ENCODE peak calls at places on chromosomes 3 and 15, in seven cellular contexts. One of them, this sample, is unnamed.

GRCh38 chr3:98817546-98817945 is 54.4 kb downstream of the ST3GAL6 start:
- DNase-seq in NCI-H524 treated with DMSO at 0.1 percent for 48 hours: no peak
- DNase-seq in AG08396: peak
- DNase-seq in ELR: peak
- DNase-seq in activated CD8-positive, alpha-beta memory T cell treated with anti-CD3 and anti-CD28 coated beads, Interleukin-2, amount 50 U/mL, for 4 hours: no peak
- DNase-seq in SHP77: peak
- DNase-seq in fibroblast of mammary gland: peak
- DNase-seq in this sample: peak

GRCh38 chr3:17810759-17811158 is 68.3 kb upstream of the TBC1D5 start:
- DNase-seq in NCI-H524 treated with DMSO at 0.1 percent for 48 hours: no peak
- DNase-seq in AG08396: peak
- DNase-seq in ELR: peak
- DNase-seq in activated CD8-positive, alpha-beta memory T cell treated with anti-CD3 and anti-CD28 coated beads, Interleukin-2, amount 50 U/mL, for 4 hours: no peak
- DNase-seq in SHP77: no peak
- DNase-seq in fibroblast of mammary gland: peak
- DNase-seq in this sample: no peak

GRCh38 chr3:69143605-69144004 is 21.2 kb upstream of the LMOD3 start:
- DNase-seq in NCI-H524 treated with DMSO at 0.1 percent for 48 hours: no peak
- DNase-seq in AG08396: no peak
- DNase-seq in ELR: peak
- DNase-seq in activated CD8-positive, alpha-beta memory T cell treated with anti-CD3 and anti-CD28 coated beads, Interleukin-2, amount 50 U/mL, for 4 hours: no peak
- DNase-seq in SHP77: peak
- DNase-seq in fibroblast of mammary gland: peak
- DNase-seq in this sample: no peak

GRCh38 chr3:155185623-155186022 is 105.5 kb downstream of the MME start:
- DNase-seq in NCI-H524 treated with DMSO at 0.1 percent for 48 hours: no peak
- DNase-seq in AG08396: peak
- DNase-seq in ELR: peak
- DNase-seq in activated CD8-positive, alpha-beta memory T cell treated with anti-CD3 and anti-CD28 coated beads, Interleukin-2, amount 50 U/mL, for 4 hours: no peak
- DNase-seq in SHP77: no peak
- DNase-seq in fibroblast of mammary gland: peak
- DNase-seq in this sample: no peak

GRCh38 chr15:63729115-63729884 is 104.4 kb downstream of the HERC1 start:
- DNase-seq in NCI-H524 treated with DMSO at 0.1 percent for 48 hours: no peak
- DNase-seq in AG08396: no peak
- DNase-seq in ELR: no peak
- DNase-seq in activated CD8-positive, alpha-beta memory T cell treated with anti-CD3 and anti-CD28 coated beads, Interleukin-2, amount 50 U/mL, for 4 hours: no peak
- DNase-seq in SHP77: no peak
- DNase-seq in fibroblast of mammary gland: peak
- DNase-seq in this sample: no peak

GRCh38 chr3:61521229-61521628 is 40.1 kb upstream of the PTPRG start:
- DNase-seq in NCI-H524 treated with DMSO at 0.1 percent for 48 hours: no peak
- DNase-seq in AG08396: no peak
- DNase-seq in ELR: no peak
- DNase-seq in activated CD8-positive, alpha-beta memory T cell treated with anti-CD3 and anti-CD28 coated beads, Interleukin-2, amount 50 U/mL, for 4 hours: no peak
- DNase-seq in SHP77: no peak
- DNase-seq in fibroblast of mammary gland: no peak
- DNase-seq in this sample: no peak

GRCh38 chr3:169769287-169770181 is at the start of gene ACTRT3:
- DNase-seq in NCI-H524 treated with DMSO at 0.1 percent for 48 hours: peak
- DNase-seq in AG08396: peak
- DNase-seq in ELR: peak
- DNase-seq in activated CD8-positive, alpha-beta memory T cell treated with anti-CD3 and anti-CD28 coated beads, Interleukin-2, amount 50 U/mL, for 4 hours: peak
- DNase-seq in SHP77: no peak
- DNase-seq in fibroblast of mammary gland: peak
- DNase-seq in this sample: no peak

GRCh38 chr3:38519651-38520050 is 23.5 kb downstream of the EXOG start:
- DNase-seq in NCI-H524 treated with DMSO at 0.1 percent for 48 hours: no peak
- DNase-seq in AG08396: no peak
- DNase-seq in ELR: no peak
- DNase-seq in activated CD8-positive, alpha-beta memory T cell treated with anti-CD3 and anti-CD28 coated beads, Interleukin-2, amount 50 U/mL, for 4 hours: no peak
- DNase-seq in SHP77: no peak
- DNase-seq in fibroblast of mammary gland: no peak
- DNase-seq in this sample: no peak

GRCh38 chr15:72515591-72516389 is 41.7 kb downstream of the ARIH1 start:
- DNase-seq in NCI-H524 treated with DMSO at 0.1 percent for 48 hours: no peak
- DNase-seq in AG08396: no peak
- DNase-seq in ELR: no peak
- DNase-seq in activated CD8-positive, alpha-beta memory T cell treated with anti-CD3 and anti-CD28 coated beads, Interleukin-2, amount 50 U/mL, for 4 hours: no peak
- DNase-seq in SHP77: no peak
- DNase-seq in fibroblast of mammary gland: peak
- DNase-seq in this sample: no peak

GRCh38 chr3:138234401-138235179 is 47.5 kb downstream of the ARMC8 start:
- DNase-seq in NCI-H524 treated with DMSO at 0.1 percent for 48 hours: no peak
- DNase-seq in AG08396: peak
- DNase-seq in ELR: peak
- DNase-seq in activated CD8-positive, alpha-beta memory T cell treated with anti-CD3 and anti-CD28 coated beads, Interleukin-2, amount 50 U/mL, for 4 hours: no peak
- DNase-seq in SHP77: no peak
- DNase-seq in fibroblast of mammary gland: peak
- DNase-seq in this sample: no peak

GRCh38 chr3:55910543-55910942 is 423.4 kb upstream of the WNT5A start:
- DNase-seq in NCI-H524 treated with DMSO at 0.1 percent for 48 hours: no peak
- DNase-seq in AG08396: no peak
- DNase-seq in ELR: peak
- DNase-seq in activated CD8-positive, alpha-beta memory T cell treated with anti-CD3 and anti-CD28 coated beads, Interleukin-2, amount 50 U/mL, for 4 hours: no peak
- DNase-seq in SHP77: no peak
- DNase-seq in fibroblast of mammary gland: peak
- DNase-seq in this sample: no peak

GRCh38 chr15:41574158-41574557 is 15.1 kb downstream of the TYRO3 start:
- DNase-seq in NCI-H524 treated with DMSO at 0.1 percent for 48 hours: no peak
- DNase-seq in AG08396: no peak
- DNase-seq in ELR: no peak
- DNase-seq in activated CD8-positive, alpha-beta memory T cell treated with anti-CD3 and anti-CD28 coated beads, Interleukin-2, amount 50 U/mL, for 4 hours: no peak
- DNase-seq in SHP77: no peak
- DNase-seq in fibroblast of mammary gland: no peak
- DNase-seq in this sample: no peak

GRCh38 chr3:37973250-37974054 is 17.1 kb upstream of the VILL start:
- DNase-seq in NCI-H524 treated with DMSO at 0.1 percent for 48 hours: peak
- DNase-seq in AG08396: no peak
- DNase-seq in ELR: no peak
- DNase-seq in activated CD8-positive, alpha-beta memory T cell treated with anti-CD3 and anti-CD28 coated beads, Interleukin-2, amount 50 U/mL, for 4 hours: no peak
- DNase-seq in SHP77: no peak
- DNase-seq in fibroblast of mammary gland: no peak
- DNase-seq in this sample: no peak

GRCh38 chr3:129608087-129608935 is 1.8 kb upstream of the PLXND1 start:
- DNase-seq in NCI-H524 treated with DMSO at 0.1 percent for 48 hours: peak
- DNase-seq in AG08396: no peak
- DNase-seq in ELR: peak
- DNase-seq in activated CD8-positive, alpha-beta memory T cell treated with anti-CD3 and anti-CD28 coated beads, Interleukin-2, amount 50 U/mL, for 4 hours: no peak
- DNase-seq in SHP77: peak
- DNase-seq in fibroblast of mammary gland: peak
- DNase-seq in this sample: peak

GRCh38 chr3:192905980-192906678 is 11.5 kb downstream of the MB21D2 start:
- DNase-seq in NCI-H524 treated with DMSO at 0.1 percent for 48 hours: no peak
- DNase-seq in AG08396: no peak
- DNase-seq in ELR: no peak
- DNase-seq in activated CD8-positive, alpha-beta memory T cell treated with anti-CD3 and anti-CD28 coated beads, Interleukin-2, amount 50 U/mL, for 4 hours: no peak
- DNase-seq in SHP77: no peak
- DNase-seq in fibroblast of mammary gland: no peak
- DNase-seq in this sample: no peak

GRCh38 chr3:48465531-48466378 is 19.2 kb downstream of the ATRIP start:
- DNase-seq in NCI-H524 treated with DMSO at 0.1 percent for 48 hours: no peak
- DNase-seq in AG08396: peak
- DNase-seq in ELR: peak
- DNase-seq in activated CD8-positive, alpha-beta memory T cell treated with anti-CD3 and anti-CD28 coated beads, Interleukin-2, amount 50 U/mL, for 4 hours: peak
- DNase-seq in SHP77: peak
- DNase-seq in fibroblast of mammary gland: peak
- DNase-seq in this sample: peak

GRCh38 chr3:127717357-127718243 is 44.8 kb downstream of the ABTB1 start:
- DNase-seq in NCI-H524 treated with DMSO at 0.1 percent for 48 hours: peak
- DNase-seq in AG08396: no peak
- DNase-seq in ELR: no peak
- DNase-seq in activated CD8-positive, alpha-beta memory T cell treated with anti-CD3 and anti-CD28 coated beads, Interleukin-2, amount 50 U/mL, for 4 hours: no peak
- DNase-seq in SHP77: no peak
- DNase-seq in fibroblast of mammary gland: peak
- DNase-seq in this sample: no peak